ENCODE peak calls at places on chromosome 18, in nine cellular contexts. F, V, M, Y, H, D, O, E and Z are unnamed samples.

GRCh38 chr18:58013241-58014211 is 30.5 kb upstream of the NEDD4L start:
- DNase-seq in D (peak), Y (no peak), V (peak), M (no peak), E (no peak), H (no peak), F (no peak), O (no peak), Z (no peak)

GRCh38 chr18:8911408-8912340 is 190.8 kb upstream of the NDUFV2 start:
- DNase-seq in F (no peak), O (no peak), M (no peak), H (no peak), Y (no peak), V (no peak), E (no peak), D (no peak), Z (no peak)

GRCh38 chr18:58263055-58263732 is 219.2 kb downstream of the NEDD4L start:
- DNase-seq in F (no peak), D (no peak), E (no peak), H (no peak), M (no peak), O (no peak), Y (no peak), V (peak), Z (no peak)

GRCh38 chr18:54269924-54270844 is 867 bp downstream of the POLI start:
- DNase-seq in V (peak), M (peak), H (no peak), F (peak), E (peak), D (peak), Y (peak), O (no peak), Z (peak)

GRCh38 chr18:47992266-47992665 is 61.8 kb upstream of the SMAD2 start:
- DNase-seq in E (no peak), H (no peak), V (no peak), O (no peak), Y (no peak), D (no peak), M (no peak), F (no peak), Z (no peak)

GRCh38 chr18:40962784-40963183 is 992.2 kb upstream of the PIK3C3 start:
- DNase-seq in M (no peak), F (no peak), O (no peak), V (no peak), D (peak), E (no peak), Y (no peak), H (no peak), Z (no peak)

GRCh38 chr18:3466051-3466450 is 16.1 kb downstream of the TGIF1 start:
- DNase-seq in E (no peak), V (peak), O (no peak), D (no peak), M (peak), F (peak), Y (no peak), H (no peak), Z (peak)

GRCh38 chr18:50558948-50559749 is 738 bp upstream of the MAPK4 start:
- DNase-seq in H (no peak), D (no peak), O (no peak), E (no peak), F (no peak), M (no peak), V (no peak), Y (no peak), Z (no peak)

GRCh38 chr18:48045744-48046143 is 115.3 kb upstream of the SMAD2 start:
- DNase-seq in F (no peak), E (no peak), M (no peak), V (no peak), D (no peak), H (no peak), Y (no peak), O (no peak), Z (no peak)

GRCh38 chr18:58649966-58650816 is 21.1 kb upstream of the MALT1 start:
- DNase-seq in D (no peak), Y (no peak), M (peak), E (peak), O (no peak), H (no peak), F (no peak), V (no peak), Z (no peak)

GRCh38 chr18:65955747-65956146 is 204.9 kb downstream of the CDH7 start:
- DNase-seq in Y (no peak), H (no peak), F (no peak), V (no peak), O (no peak), E (no peak), D (no peak), M (no peak), Z (no peak)

GRCh38 chr18:61896767-61897166 is 4.0 kb upstream of the RNF152 start:
- DNase-seq in O (no peak), F (no peak), Y (no peak), H (no peak), M (peak), D (no peak), V (peak), E (no peak), Z (no peak)

GRCh38 chr18:13998571-13998970 is 83.2 kb upstream of the MC2R start:
- DNase-seq in V (no peak), Y (no peak), E (no peak), M (no peak), H (no peak), O (no peak), F (no peak), D (no peak), Z (no peak)

GRCh38 chr18:73824684-73825083 is 322.9 kb downstream of the FBXO15 start:
- DNase-seq in Y (no peak), O (no peak), M (peak), E (no peak), H (no peak), D (no peak), F (no peak), V (no peak), Z (no peak)

GRCh38 chr18:59517446-59518171 is 158.5 kb upstream of the LMAN1 start:
- DNase-seq in V (no peak), F (no peak), O (no peak), Y (no peak), D (no peak), E (no peak), H (no peak), M (no peak), Z (no peak)

GRCh38 chr18:22817844-22818243 is 115.3 kb upstream of the RBBP8 start:
- DNase-seq in H (no peak), O (no peak), Y (no peak), E (no peak), D (no peak), M (no peak), F (no peak), V (no peak), Z (no peak)

GRCh38 chr18:48027401-48027931 is 97.0 kb upstream of the SMAD2 start:
- DNase-seq in F (no peak), O (no peak), D (no peak), E (no peak), M (peak), H (no peak), Y (no peak), V (no peak), Z (peak)

GRCh38 chr18:39749154-39749553 is 2183.6 kb upstream of the CELF4 start:
- DNase-seq in D (no peak), O (no peak), V (no peak), M (no peak), F (no peak), E (no peak), H (no peak), Y (no peak), Z (no peak)